ENCODE peak calls at places on chromosomes 13 and 19, in ten cellular contexts. T is astrocyte, V is colonic mucosa, H is fibroblast of lung, N is IMR-90, C is endothelial cell of umbilical vein, U is transverse colon, Y is left ventricle myocardium inferior, S is pancreas, Z is PC-3. M is an unnamed sample.
A peak's percentile ranks its signal among the peaks of the same experiment; 100 is the strongest.

GRCh38 chr13:27379694-27380596 is 44.5 kb upstream of the GTF3A start:
- DNase-seq in C (peak; percentile 34), U (peak; percentile 88), V (peak; percentile 91), Z (peak; percentile 76), N (peak; percentile 35), S (peak; percentile 86), H (peak; percentile 18), T (no peak), Y (peak; percentile 36), M (peak; percentile 35)

GRCh38 chr19:5985098-5985783 is 7.3 kb upstream of the RANBP3 start:
- DNase-seq in T (peak; percentile 58), N (peak; percentile 61), C (peak; percentile 28), H (peak; percentile 73), S (no peak), V (no peak), Y (no peak), Z (peak; percentile 54), U (no peak), M (no peak)

GRCh38 chr19:5001547-5002131 is 32.7 kb downstream of the KDM4B start:
- DNase-seq in C (peak; percentile 49), S (no peak), N (peak; percentile 71), T (peak; percentile 41), V (no peak), Y (no peak), H (peak; percentile 57), U (no peak), Z (peak; percentile 76), M (no peak)

GRCh38 chr19:5775668-5776309 is 8.8 kb downstream of the PRR22 start:
- DNase-seq in U (no peak), H (peak; percentile 21), Z (peak; percentile 93), V (no peak), C (no peak), N (peak; percentile 51), Y (no peak), T (peak; percentile 14), S (no peak), M (no peak)

GRCh38 chr13:97130201-97130600 is 91.9 kb upstream of the MBNL2 start:
- DNase-seq in Z (no peak), N (no peak), V (no peak), S (no peak), T (no peak), C (no peak), H (no peak), Y (no peak), U (no peak), M (no peak)

GRCh38 chr13:90950134-90950533 is 397.4 kb upstream of the MIR17HG start:
- DNase-seq in V (no peak), N (no peak), C (no peak), Y (no peak), H (no peak), S (no peak), T (no peak), Z (peak; percentile 70), U (no peak), M (no peak)

GRCh38 chr13:26881154-26881553 is 120.6 kb upstream of the GPR12 start:
- DNase-seq in N (peak; percentile 47), U (no peak), T (peak; percentile 20), Z (peak; percentile 72), H (peak; percentile 44), V (no peak), C (no peak), S (no peak), Y (no peak), M (no peak)

GRCh38 chr19:22945560-22945959 is 57.4 kb downstream of the ZNF728 start:
- DNase-seq in C (no peak), V (no peak), U (no peak), H (peak; percentile 23), N (peak; percentile 16), T (peak; percentile 20), Y (no peak), Z (no peak), S (no peak), M (no peak)

GRCh38 chr13:47258384-47258783 is 361.5 kb upstream of the HTR2A start:
- DNase-seq in C (no peak), T (no peak), S (no peak), Y (no peak), V (no peak), U (no peak), H (no peak), N (no peak), Z (no peak), M (no peak)

GRCh38 chr19:49574206-49574755 is 6.1 kb downstream of the NOSIP start:
- DNase-seq in T (no peak), S (no peak), Y (no peak), V (no peak), C (no peak), N (no peak), U (no peak), Z (no peak), H (no peak), M (no peak)

GRCh38 chr13:109602356-109602755 is 184.0 kb downstream of the IRS2 start:
- DNase-seq in U (no peak), C (no peak), T (no peak), H (peak; percentile 9), Z (no peak), Y (no peak), S (no peak), V (no peak), N (no peak), M (no peak)

GRCh38 chr13:29196409-29197074 is 376.4 kb downstream of the MTUS2 start:
- DNase-seq in Z (no peak), C (no peak), H (no peak), Y (no peak), U (no peak), N (no peak), T (no peak), S (no peak), V (no peak), M (no peak)

DNA sequence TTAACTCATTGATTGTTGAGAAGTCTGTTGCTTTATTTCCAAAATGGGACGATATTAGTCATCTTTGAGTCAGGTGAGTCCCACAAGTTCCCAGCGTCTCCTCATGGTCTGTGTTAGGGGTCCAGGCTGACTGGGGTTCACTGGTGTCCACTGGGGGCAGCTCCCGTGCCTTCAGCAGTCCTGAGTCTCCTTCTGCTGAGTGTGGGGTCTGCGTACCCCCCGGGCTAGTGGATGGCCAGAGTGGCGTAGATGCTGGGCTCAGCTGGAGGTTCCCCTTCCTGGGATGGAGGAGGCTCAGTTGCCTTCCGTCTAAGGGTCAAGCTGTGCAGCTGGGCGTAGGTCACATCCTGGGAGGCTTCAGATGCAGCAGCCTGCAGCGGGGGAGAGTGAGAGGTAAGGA is 5.9 kb downstream of the LILRB3 start:
- DNase-seq in U (no peak), V (no peak), S (no peak), H (no peak), N (no peak), Y (no peak), Z (no peak), C (no peak), T (no peak), M (no peak)
- H3K4me1 ChIP-seq in U (no peaks in the 10 kb centered on the region), V (no peaks in the 10 kb centered on the region), S (no peaks in the 10 kb centered on the region), H (no peaks in the 10 kb centered on the region), N (no peaks in the 10 kb centered on the region), Y (no peaks in the 10 kb centered on the region), Z (no peaks in the 10 kb centered on the region), C (no peaks in the 10 kb centered on the region), T (no peaks in the 10 kb centered on the region), M (no peaks in the 10 kb centered on the region)

GRCh38 chr13:85864963-85865530 is 65.8 kb upstream of the SLITRK6 start:
- DNase-seq in S (no peak), T (peak; percentile 1), V (no peak), U (no peak), Z (peak; percentile 52), Y (no peak), N (peak; percentile 38), H (peak; percentile 3), C (no peak), M (no peak)
- TF ChIP-seq CTCF in S (no peak), T (peak; percentile 38), V (no peak), U (no peak), Z (peak; percentile 52), Y (no peak), N (peak; percentile 35), H (peak; percentile 26), C (no peak), M (no peak)

GRCh38 chr19:1265611-1266115 is 3.5 kb upstream of the CIRBP start:
- DNase-seq in H (peak; percentile 73), N (peak; percentile 80), Z (peak; percentile 52), S (no peak), U (peak; percentile 64), V (peak; percentile 64), Y (peak; percentile 71), C (peak; percentile 38), T (peak; percentile 62), M (peak; percentile 85)

GRCh38 chr19:1263198-1263597 is 5.9 kb upstream of the CIRBP start:
- DNase-seq in V (no peak), U (no peak), S (no peak), Y (no peak), Z (no peak), C (no peak), H (no peak), N (no peak), T (no peak), M (no peak)

GRCh38 chr19:1266116-1266817 is 2.9 kb upstream of the CIRBP start:
- DNase-seq in T (peak; percentile 58), S (peak; percentile 93), Z (peak; percentile 89), U (peak; percentile 95), H (peak; percentile 80), C (peak; percentile 70), V (peak; percentile 95), Y (peak; percentile 90), N (peak; percentile 78), M (peak; percentile 94)

GRCh38 chr19:1266818-1267440 is 2.2 kb upstream of the CIRBP start:
- DNase-seq in H (no peak), T (no peak), U (peak; percentile 82), Z (peak; percentile 54), V (peak; percentile 86), Y (peak; percentile 83), N (no peak), C (peak; percentile 52), S (no peak), M (peak; percentile 88)

DNA sequence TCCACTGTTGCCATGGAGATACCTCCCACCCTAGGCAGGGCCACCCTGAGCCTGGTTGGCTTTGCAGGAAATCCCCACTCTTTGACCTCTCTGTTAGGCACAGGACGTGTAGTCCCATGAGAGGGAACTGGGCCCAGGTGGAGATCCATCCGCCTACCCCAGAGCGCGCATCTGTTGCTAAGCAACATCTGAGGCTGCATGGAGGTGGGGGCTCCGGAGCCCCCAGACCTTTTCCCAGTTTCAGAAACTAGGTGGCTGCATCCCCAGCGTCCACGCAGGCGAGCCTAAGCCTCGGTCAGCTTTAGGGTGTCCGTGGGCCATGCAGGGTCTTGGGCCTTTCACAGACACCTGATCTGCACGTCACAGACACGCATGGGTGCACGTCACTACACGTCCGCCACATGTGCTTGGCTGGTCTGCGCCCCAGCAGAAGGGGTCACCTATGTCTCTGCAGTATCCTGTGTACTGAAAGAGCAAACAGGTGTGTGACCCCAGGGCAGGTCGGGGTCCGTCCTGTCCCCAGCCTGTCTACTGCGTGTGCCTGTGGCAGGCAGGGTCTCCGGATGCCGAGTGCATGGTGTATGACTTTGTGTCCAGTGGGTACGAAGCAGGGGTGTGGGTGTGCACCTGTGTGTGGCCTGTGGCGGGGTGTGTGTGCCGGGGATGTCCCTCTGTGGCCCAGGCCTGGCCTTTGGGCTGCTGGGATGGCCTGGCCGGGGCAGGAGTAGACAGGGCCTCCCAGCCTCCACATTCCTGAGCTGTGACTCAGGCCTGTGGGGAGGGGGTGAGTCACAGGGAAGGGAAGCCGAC is 4.1 kb upstream of the CIRBP start:
- DNase-seq in C (peak; percentile 68), T (peak; percentile 76), H (peak; percentile 87), Z (peak; percentile 90), N (peak; percentile 88), V (peak; percentile 74), S (no peak), Y (peak; percentile 72), U (peak; percentile 79), M (peak; percentile 80)
- H3K4me1 ChIP-seq in C (peaks cover 38% of the 10 kb centered on the region), T (peaks cover 66% of the 10 kb centered on the region), H (peaks cover 50% of the 10 kb centered on the region), Z (peaks cover 61% of the 10 kb centered on the region), N (peaks cover 51% of the 10 kb centered on the region), V (peaks cover 44% of the 10 kb centered on the region), S (peaks cover 58% of the 10 kb centered on the region), Y (peaks cover 80% of the 10 kb centered on the region), U (peaks cover 56% of the 10 kb centered on the region), M (peaks cover 67% of the 10 kb centered on the region)

GRCh38 chr19:51439021-51439465 is 19.2 kb downstream of the SIGLEC8 start:
- DNase-seq in C (no peak), Y (no peak), U (no peak), Z (peak; percentile 46), N (no peak), V (no peak), T (no peak), S (no peak), H (no peak), M (no peak)
- TF ChIP-seq CTCF in C (peak; percentile 19), Y (peak; percentile 39), U (peak; percentile 14), Z (peak; percentile 74), N (peak; percentile 27), V (no peak), T (no peak), S (no peak), H (peak; percentile 17), M (no peak)